ENCODE peak calls at places on chromosomes 12 and 14, in ten cellular contexts. One of them, this sample, is unnamed.

GRCh38 chr12:14570231-14570630 is 2.5 kb upstream of the PLBD1 start:
- DNase-seq in NCI-H1092 treated with DMSO at 0.1 percent for 48 hours: no peak
- DNase-seq in dermis microvascular lymphatic vessel endothelial cell: no peak
- DNase-seq in astrocyte of the spinal cord: no peak
- DNase-seq in activated CD4-positive, alpha-beta T cell treated with anti-CD3 and anti-CD28 coated beads, Interleukin-2, amount 50 U/mL, for 1 hour: no peak
- DNase-seq in cardiac muscle cell: no peak
- DNase-seq in NCI-H1417: no peak
- DNase-seq in Right ventricle myocardium superior: no peak
- DNase-seq in activated T-cell treated with anti-CD3 and anti-CD28 coated beads for 1 hour: no peak
- DNase-seq in AG10803: no peak
- DNase-seq in this sample: no peak

GRCh38 chr14:87254331-87254730 is 738.7 kb downstream of the GALC start:
- DNase-seq in NCI-H1092 treated with DMSO at 0.1 percent for 48 hours: no peak
- DNase-seq in dermis microvascular lymphatic vessel endothelial cell: no peak
- DNase-seq in astrocyte of the spinal cord: no peak
- DNase-seq in activated CD4-positive, alpha-beta T cell treated with anti-CD3 and anti-CD28 coated beads, Interleukin-2, amount 50 U/mL, for 1 hour: no peak
- DNase-seq in cardiac muscle cell: no peak
- DNase-seq in NCI-H1417: no peak
- DNase-seq in Right ventricle myocardium superior: no peak
- DNase-seq in activated T-cell treated with anti-CD3 and anti-CD28 coated beads for 1 hour: no peak
- DNase-seq in AG10803: no peak
- DNase-seq in this sample: no peak

GRCh38 chr12:22658214-22658613 is 33.2 kb downstream of the ETNK1 start:
- DNase-seq in NCI-H1092 treated with DMSO at 0.1 percent for 48 hours: no peak
- DNase-seq in dermis microvascular lymphatic vessel endothelial cell: no peak
- DNase-seq in astrocyte of the spinal cord: peak; percentile 76
- DNase-seq in activated CD4-positive, alpha-beta T cell treated with anti-CD3 and anti-CD28 coated beads, Interleukin-2, amount 50 U/mL, for 1 hour: no peak
- DNase-seq in cardiac muscle cell: no peak
- DNase-seq in NCI-H1417: no peak
- DNase-seq in Right ventricle myocardium superior: no peak
- DNase-seq in activated T-cell treated with anti-CD3 and anti-CD28 coated beads for 1 hour: no peak
- DNase-seq in AG10803: peak; percentile 37
- DNase-seq in this sample: no peak

GRCh38 chr12:92108651-92109050 is 37.0 kb downstream of the BTG1 start:
- DNase-seq in NCI-H1092 treated with DMSO at 0.1 percent for 48 hours: peak; percentile 48
- DNase-seq in dermis microvascular lymphatic vessel endothelial cell: no peak
- DNase-seq in astrocyte of the spinal cord: peak; percentile 56
- DNase-seq in activated CD4-positive, alpha-beta T cell treated with anti-CD3 and anti-CD28 coated beads, Interleukin-2, amount 50 U/mL, for 1 hour: no peak
- DNase-seq in cardiac muscle cell: peak; percentile 47
- DNase-seq in NCI-H1417: no peak
- DNase-seq in Right ventricle myocardium superior: no peak
- DNase-seq in activated T-cell treated with anti-CD3 and anti-CD28 coated beads for 1 hour: no peak
- DNase-seq in AG10803: peak; percentile 85
- DNase-seq in this sample: peak; percentile 75

GRCh38 chr12:117350140-117350539 is 11.3 kb downstream of the NOS1 start:
- DNase-seq in NCI-H1092 treated with DMSO at 0.1 percent for 48 hours: no peak
- DNase-seq in dermis microvascular lymphatic vessel endothelial cell: no peak
- DNase-seq in astrocyte of the spinal cord: no peak
- DNase-seq in activated CD4-positive, alpha-beta T cell treated with anti-CD3 and anti-CD28 coated beads, Interleukin-2, amount 50 U/mL, for 1 hour: no peak
- DNase-seq in cardiac muscle cell: no peak
- DNase-seq in NCI-H1417: no peak
- DNase-seq in Right ventricle myocardium superior: no peak
- DNase-seq in activated T-cell treated with anti-CD3 and anti-CD28 coated beads for 1 hour: no peak
- DNase-seq in AG10803: no peak
- DNase-seq in this sample: no peak

GRCh38 chr12:113242018-113242418 is 20.8 kb downstream of the TPCN1 start:
- DNase-seq in NCI-H1092 treated with DMSO at 0.1 percent for 48 hours: peak; percentile 33
- DNase-seq in dermis microvascular lymphatic vessel endothelial cell: no peak
- DNase-seq in astrocyte of the spinal cord: no peak
- DNase-seq in activated CD4-positive, alpha-beta T cell treated with anti-CD3 and anti-CD28 coated beads, Interleukin-2, amount 50 U/mL, for 1 hour: no peak
- DNase-seq in cardiac muscle cell: no peak
- DNase-seq in NCI-H1417: peak; percentile 53
- DNase-seq in Right ventricle myocardium superior: no peak
- DNase-seq in activated T-cell treated with anti-CD3 and anti-CD28 coated beads for 1 hour: no peak
- DNase-seq in AG10803: peak; percentile 86
- DNase-seq in this sample: peak; percentile 90

GRCh38 chr14:76201162-76201561 is 49.4 kb downstream of the GPATCH2L start:
- DNase-seq in NCI-H1092 treated with DMSO at 0.1 percent for 48 hours: no peak
- DNase-seq in dermis microvascular lymphatic vessel endothelial cell: no peak
- DNase-seq in astrocyte of the spinal cord: peak; percentile 76
- DNase-seq in activated CD4-positive, alpha-beta T cell treated with anti-CD3 and anti-CD28 coated beads, Interleukin-2, amount 50 U/mL, for 1 hour: no peak
- DNase-seq in cardiac muscle cell: no peak
- DNase-seq in NCI-H1417: no peak
- DNase-seq in Right ventricle myocardium superior: no peak
- DNase-seq in activated T-cell treated with anti-CD3 and anti-CD28 coated beads for 1 hour: no peak
- DNase-seq in AG10803: peak; percentile 24
- DNase-seq in this sample: no peak

GRCh38 chr12:6533653-6534157 is 612 bp upstream of the GAPDH start:
- DNase-seq in NCI-H1092 treated with DMSO at 0.1 percent for 48 hours: peak; percentile 96
- DNase-seq in dermis microvascular lymphatic vessel endothelial cell: no peak
- DNase-seq in astrocyte of the spinal cord: peak; percentile 92
- DNase-seq in activated CD4-positive, alpha-beta T cell treated with anti-CD3 and anti-CD28 coated beads, Interleukin-2, amount 50 U/mL, for 1 hour: peak; percentile 23
- DNase-seq in cardiac muscle cell: peak; percentile 93
- DNase-seq in NCI-H1417: peak; percentile 92
- DNase-seq in Right ventricle myocardium superior: peak; percentile 85
- DNase-seq in activated T-cell treated with anti-CD3 and anti-CD28 coated beads for 1 hour: no peak
- DNase-seq in AG10803: peak; percentile 73
- DNase-seq in this sample: peak; percentile 92

GRCh38 chr14:103702497-103703432 is 12.5 kb downstream of the XRCC3 start:
- DNase-seq in NCI-H1092 treated with DMSO at 0.1 percent for 48 hours: no peak
- DNase-seq in dermis microvascular lymphatic vessel endothelial cell: no peak
- DNase-seq in astrocyte of the spinal cord: no peak
- DNase-seq in activated CD4-positive, alpha-beta T cell treated with anti-CD3 and anti-CD28 coated beads, Interleukin-2, amount 50 U/mL, for 1 hour: no peak
- DNase-seq in cardiac muscle cell: no peak
- DNase-seq in NCI-H1417: no peak
- DNase-seq in Right ventricle myocardium superior: peak; percentile 40
- DNase-seq in activated T-cell treated with anti-CD3 and anti-CD28 coated beads for 1 hour: no peak
- DNase-seq in AG10803: no peak
- DNase-seq in this sample: no peak

GRCh38 chr14:100135073-100135472 is 24.4 kb downstream of the DEGS2 start:
- DNase-seq in NCI-H1092 treated with DMSO at 0.1 percent for 48 hours: no peak
- DNase-seq in dermis microvascular lymphatic vessel endothelial cell: no peak
- DNase-seq in astrocyte of the spinal cord: no peak
- DNase-seq in activated CD4-positive, alpha-beta T cell treated with anti-CD3 and anti-CD28 coated beads, Interleukin-2, amount 50 U/mL, for 1 hour: no peak
- DNase-seq in cardiac muscle cell: no peak
- DNase-seq in NCI-H1417: peak; percentile 36
- DNase-seq in Right ventricle myocardium superior: no peak
- DNase-seq in activated T-cell treated with anti-CD3 and anti-CD28 coated beads for 1 hour: no peak
- DNase-seq in AG10803: no peak
- DNase-seq in this sample: no peak

GRCh38 chr14:94388027-94388895 is at the start of gene SERPINA1:
- DNase-seq in NCI-H1092 treated with DMSO at 0.1 percent for 48 hours: no peak
- DNase-seq in dermis microvascular lymphatic vessel endothelial cell: no peak
- DNase-seq in astrocyte of the spinal cord: peak; percentile 35
- DNase-seq in activated CD4-positive, alpha-beta T cell treated with anti-CD3 and anti-CD28 coated beads, Interleukin-2, amount 50 U/mL, for 1 hour: no peak
- DNase-seq in cardiac muscle cell: no peak
- DNase-seq in NCI-H1417: no peak
- DNase-seq in Right ventricle myocardium superior: no peak
- DNase-seq in activated T-cell treated with anti-CD3 and anti-CD28 coated beads for 1 hour: no peak
- DNase-seq in AG10803: no peak
- DNase-seq in this sample: no peak

GRCh38 chr12:107102294-107102693 is 8.9 kb upstream of the CRY1 start:
- DNase-seq in NCI-H1092 treated with DMSO at 0.1 percent for 48 hours: no peak
- DNase-seq in dermis microvascular lymphatic vessel endothelial cell: no peak
- DNase-seq in astrocyte of the spinal cord: no peak
- DNase-seq in activated CD4-positive, alpha-beta T cell treated with anti-CD3 and anti-CD28 coated beads, Interleukin-2, amount 50 U/mL, for 1 hour: no peak
- DNase-seq in cardiac muscle cell: no peak
- DNase-seq in NCI-H1417: no peak
- DNase-seq in Right ventricle myocardium superior: no peak
- DNase-seq in activated T-cell treated with anti-CD3 and anti-CD28 coated beads for 1 hour: no peak
- DNase-seq in AG10803: no peak
- DNase-seq in this sample: no peak

GRCh38 chr14:73242274-73242960 is 5.1 kb downstream of the PAPLN start:
- DNase-seq in NCI-H1092 treated with DMSO at 0.1 percent for 48 hours: no peak
- DNase-seq in dermis microvascular lymphatic vessel endothelial cell: no peak
- DNase-seq in astrocyte of the spinal cord: no peak
- DNase-seq in activated CD4-positive, alpha-beta T cell treated with anti-CD3 and anti-CD28 coated beads, Interleukin-2, amount 50 U/mL, for 1 hour: no peak
- DNase-seq in cardiac muscle cell: no peak
- DNase-seq in NCI-H1417: no peak
- DNase-seq in Right ventricle myocardium superior: no peak
- DNase-seq in activated T-cell treated with anti-CD3 and anti-CD28 coated beads for 1 hour: no peak
- DNase-seq in AG10803: no peak
- DNase-seq in this sample: no peak

GRCh38 chr14:88044129-88044727 is 39.3 kb downstream of the GPR65 start:
- DNase-seq in NCI-H1092 treated with DMSO at 0.1 percent for 48 hours: no peak
- DNase-seq in dermis microvascular lymphatic vessel endothelial cell: no peak
- DNase-seq in astrocyte of the spinal cord: no peak
- DNase-seq in activated CD4-positive, alpha-beta T cell treated with anti-CD3 and anti-CD28 coated beads, Interleukin-2, amount 50 U/mL, for 1 hour: no peak
- DNase-seq in cardiac muscle cell: no peak
- DNase-seq in NCI-H1417: no peak
- DNase-seq in Right ventricle myocardium superior: no peak
- DNase-seq in activated T-cell treated with anti-CD3 and anti-CD28 coated beads for 1 hour: no peak
- DNase-seq in AG10803: no peak
- DNase-seq in this sample: no peak

GRCh38 chr14:104341532-104342434 is 203.4 kb downstream of the KIF26A start:
- DNase-seq in NCI-H1092 treated with DMSO at 0.1 percent for 48 hours: no peak
- DNase-seq in dermis microvascular lymphatic vessel endothelial cell: peak; percentile 21
- DNase-seq in astrocyte of the spinal cord: no peak
- DNase-seq in activated CD4-positive, alpha-beta T cell treated with anti-CD3 and anti-CD28 coated beads, Interleukin-2, amount 50 U/mL, for 1 hour: no peak
- DNase-seq in cardiac muscle cell: peak; percentile 74
- DNase-seq in NCI-H1417: no peak
- DNase-seq in Right ventricle myocardium superior: peak; percentile 50
- DNase-seq in activated T-cell treated with anti-CD3 and anti-CD28 coated beads for 1 hour: no peak
- DNase-seq in AG10803: peak; percentile 11
- DNase-seq in this sample: peak; percentile 78

GRCh38 chr12:26283617-26284016 is 88.2 kb downstream of the SSPN start:
- DNase-seq in NCI-H1092 treated with DMSO at 0.1 percent for 48 hours: no peak
- DNase-seq in dermis microvascular lymphatic vessel endothelial cell: no peak
- DNase-seq in astrocyte of the spinal cord: no peak
- DNase-seq in activated CD4-positive, alpha-beta T cell treated with anti-CD3 and anti-CD28 coated beads, Interleukin-2, amount 50 U/mL, for 1 hour: no peak
- DNase-seq in cardiac muscle cell: no peak
- DNase-seq in NCI-H1417: no peak
- DNase-seq in Right ventricle myocardium superior: no peak
- DNase-seq in activated T-cell treated with anti-CD3 and anti-CD28 coated beads for 1 hour: no peak
- DNase-seq in AG10803: no peak
- DNase-seq in this sample: no peak

GRCh38 chr12:53785161-53785560 is 33.4 kb upstream of the CISTR start:
- DNase-seq in NCI-H1092 treated with DMSO at 0.1 percent for 48 hours: no peak
- DNase-seq in dermis microvascular lymphatic vessel endothelial cell: no peak
- DNase-seq in astrocyte of the spinal cord: no peak
- DNase-seq in activated CD4-positive, alpha-beta T cell treated with anti-CD3 and anti-CD28 coated beads, Interleukin-2, amount 50 U/mL, for 1 hour: no peak
- DNase-seq in cardiac muscle cell: no peak
- DNase-seq in NCI-H1417: no peak
- DNase-seq in Right ventricle myocardium superior: no peak
- DNase-seq in activated T-cell treated with anti-CD3 and anti-CD28 coated beads for 1 hour: no peak
- DNase-seq in AG10803: no peak
- DNase-seq in this sample: no peak

GRCh38 chr12:119692410-119692809 is 24.5 kb downstream of the PRKAB1 start:
- DNase-seq in NCI-H1092 treated with DMSO at 0.1 percent for 48 hours: peak; percentile 22
- DNase-seq in dermis microvascular lymphatic vessel endothelial cell: peak; percentile 53
- DNase-seq in astrocyte of the spinal cord: no peak
- DNase-seq in activated CD4-positive, alpha-beta T cell treated with anti-CD3 and anti-CD28 coated beads, Interleukin-2, amount 50 U/mL, for 1 hour: no peak
- DNase-seq in cardiac muscle cell: no peak
- DNase-seq in NCI-H1417: no peak
- DNase-seq in Right ventricle myocardium superior: no peak
- DNase-seq in activated T-cell treated with anti-CD3 and anti-CD28 coated beads for 1 hour: no peak
- DNase-seq in AG10803: peak; percentile 43
- DNase-seq in this sample: no peak